ENCODE peak calls at places on chromosomes 2 and 18, in four cellular contexts. U is K562, R is H1, I is GM12878. J is an unnamed sample.

GRCh38 chr2:128445533-128445900 is 126.8 kb upstream of the HS6ST1 start:
- DNase-seq in I (no peak), U (no peak), R (no peak), J (no peak)

GRCh38 chr2:195820373-195820772 is 163.3 kb downstream of the SLC39A10 start:
- DNase-seq in U (no peak), I (no peak), R (no peak), J (peak)

GRCh38 chr18:31039426-31039825 is 3.1 kb downstream of the DSC3 start:
- DNase-seq in I (no peak), U (no peak), R (no peak), J (no peak)

GRCh38 chr2:187586091-187586632 is 31.9 kb upstream of the TFPI start:
- DNase-seq in U (no peak), R (no peak), I (peak), J (no peak)

GRCh38 chr2:224570328-224570993 is 14.7 kb downstream of the CUL3 start:
- DNase-seq in R (no peak), I (no peak), U (no peak), J (no peak)

GRCh38 chr2:50343157-50343821 is 688.6 kb downstream of the NRXN1 start:
- DNase-seq in U (no peak), R (no peak), I (no peak), J (no peak)

GRCh38 chr2:233036162-233036838 is 3.8 kb downstream of the NEU2 start:
- DNase-seq in U (no peak), R (no peak), I (no peak), J (no peak)

GRCh38 chr2:12070153-12070552 is 323.7 kb downstream of the LPIN1 start:
- DNase-seq in R (no peak), U (no peak), I (no peak), J (no peak)

GRCh38 chr2:239774142-239774462 is 251.0 kb downstream of the NDUFA10 start:
- DNase-seq in R (no peak), U (no peak), I (no peak), J (no peak)

GRCh38 chr18:62445386-62445917 is 77.4 kb upstream of the ZCCHC2 start:
- DNase-seq in R (no peak), U (no peak), I (no peak), J (no peak)

GRCh38 chr18:26309283-26309682 is 83.0 kb downstream of the TAF4B start:
- DNase-seq in U (no peak), R (no peak), I (no peak), J (no peak)

GRCh38 chr2:198214108-198214736 is 409.8 kb downstream of the PLCL1 start:
- DNase-seq in R (no peak), I (no peak), U (no peak), J (no peak)

GRCh38 chr2:124018894-124019293 is 6.2 kb upstream of the CNTNAP5 start:
- DNase-seq in R (no peak), U (no peak), I (no peak), J (no peak)

GRCh38 chr2:190379249-190379964 is 28.7 kb upstream of the MFSD6 start:
- DNase-seq in R (no peak), I (no peak), U (peak), J (no peak)

GRCh38 chr2:96329870-96330269 is 4.8 kb downstream of the ITPRIPL1 start:
- DNase-seq in U (no peak), R (no peak), I (no peak), J (no peak)

GRCh38 chr2:104919127-104919526 is 65.2 kb downstream of the POU3F3 start:
- DNase-seq in U (no peak), I (no peak), R (no peak), J (no peak)

GRCh38 chr2:205852457-205852856 is 170.2 kb downstream of the NRP2 start:
- DNase-seq in R (no peak), U (no peak), I (no peak), J (no peak)

GRCh38 chr18:24492445-24492844 is 32.0 kb downstream of the HRH4 start:
- DNase-seq in R (no peak), I (peak), U (no peak), J (no peak)

GRCh38 chr2:62705859-62706720 is 577 bp downstream of the EHBP1 start:
- DNase-seq in U (peak), R (no peak), I (no peak), J (no peak)

GRCh38 chr2:65565681-65566080 is 133.3 kb upstream of the SPRED2 start:
- DNase-seq in U (no peak), I (no peak), R (no peak), J (no peak)

DNA sequence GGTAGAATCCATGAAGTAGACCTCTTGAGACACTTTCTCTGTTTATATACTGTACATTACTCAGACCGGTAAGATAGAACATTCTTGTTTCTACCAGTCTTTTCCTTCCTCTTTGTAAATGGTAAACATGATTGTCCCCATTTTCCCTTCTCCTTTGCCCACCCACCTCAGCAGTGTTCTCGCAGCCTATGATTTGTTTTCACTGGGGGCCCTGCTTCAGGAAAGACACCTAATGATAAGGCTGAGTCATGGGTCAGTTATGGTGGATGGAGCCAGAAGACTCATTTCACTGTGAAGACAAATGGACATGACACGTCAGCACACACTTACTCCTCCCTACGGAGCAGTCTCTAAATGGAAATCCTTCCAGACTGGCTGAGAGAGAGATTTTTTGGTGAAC is 23.7 kb downstream of the CENPO start:
- DNase-seq in R (no peak), I (no peak), U (peak), J (no peak)
- TF ChIP-seq SIN3A in R (no peak), I (no peak), U (no peak), J (no peak)

GRCh38 chr2:99337931-99338580 is 867 bp downstream of the EIF5B start:
- DNase-seq in U (no peak), R (no peak), I (no peak), J (no peak)
- TF ChIP-seq MAX in U (no peak), R (no peak), I (no peak), J (no peak)

GRCh38 chr2:110114801-110115200 is 821 bp downstream of the MALL start:
- DNase-seq in I (no peak), U (no peak), R (no peak), J (no peak)

GRCh38 chr2:110120171-110121051 is 4.8 kb upstream of the MALL start:
- DNase-seq in R (no peak), U (no peak), I (no peak), J (no peak)

GRCh38 chr2:110115291-110116032 is at the start of gene MALL:
- DNase-seq in I (no peak), U (no peak), R (no peak), J (peak)

GRCh38 chr2:110114007-110114591 is 1.5 kb downstream of the MALL start:
- DNase-seq in R (no peak), I (no peak), U (no peak), J (peak)

DNA sequence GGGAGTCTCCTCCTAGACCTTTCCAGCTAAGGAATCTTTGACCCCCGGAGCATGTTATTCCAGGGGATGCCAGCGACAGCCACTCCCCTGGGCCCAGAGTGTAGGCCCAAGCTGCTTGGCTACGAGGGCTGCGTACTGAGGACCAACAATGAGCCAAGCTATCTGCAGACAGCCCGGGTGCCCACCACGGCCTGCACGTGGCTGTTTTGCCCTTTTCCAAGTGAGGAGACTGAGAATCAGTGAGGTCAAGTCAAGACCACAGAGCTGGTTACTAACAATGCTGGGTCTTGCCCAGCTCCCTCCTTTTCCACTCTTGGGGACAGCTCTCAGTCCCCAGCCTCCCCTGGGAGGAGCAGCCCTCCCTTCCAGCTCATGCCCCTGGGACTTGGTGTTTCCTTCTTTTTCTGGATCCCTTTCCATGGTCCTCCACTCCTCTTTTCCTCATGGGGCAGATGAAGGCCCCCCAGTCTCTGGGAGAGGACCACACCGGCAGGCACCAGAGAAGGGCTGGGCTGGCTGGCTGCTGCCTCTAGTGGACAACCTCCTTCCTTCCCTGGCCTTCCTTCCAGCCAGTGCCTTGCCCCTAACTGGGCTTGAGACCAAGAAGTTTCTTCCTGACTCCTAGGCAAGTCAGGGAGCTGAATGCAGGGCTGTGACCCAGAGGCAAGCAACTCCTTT is 550 bp upstream of the MALL start:
- DNase-seq in U (peak), I (no peak), R (no peak), J (peak)
- TF ChIP-seq EGR1 in U (no peak), I (no peak), R (no peak), J (no peak)

GRCh38 chr2:74566423-74567085 is 12.0 kb downstream of the DOK1 start:
- DNase-seq in R (no peak), U (no peak), I (no peak), J (no peak)
- TF ChIP-seq SIN3A in R (no peak), U (no peak), I (no peak), J (no peak)

DNA sequence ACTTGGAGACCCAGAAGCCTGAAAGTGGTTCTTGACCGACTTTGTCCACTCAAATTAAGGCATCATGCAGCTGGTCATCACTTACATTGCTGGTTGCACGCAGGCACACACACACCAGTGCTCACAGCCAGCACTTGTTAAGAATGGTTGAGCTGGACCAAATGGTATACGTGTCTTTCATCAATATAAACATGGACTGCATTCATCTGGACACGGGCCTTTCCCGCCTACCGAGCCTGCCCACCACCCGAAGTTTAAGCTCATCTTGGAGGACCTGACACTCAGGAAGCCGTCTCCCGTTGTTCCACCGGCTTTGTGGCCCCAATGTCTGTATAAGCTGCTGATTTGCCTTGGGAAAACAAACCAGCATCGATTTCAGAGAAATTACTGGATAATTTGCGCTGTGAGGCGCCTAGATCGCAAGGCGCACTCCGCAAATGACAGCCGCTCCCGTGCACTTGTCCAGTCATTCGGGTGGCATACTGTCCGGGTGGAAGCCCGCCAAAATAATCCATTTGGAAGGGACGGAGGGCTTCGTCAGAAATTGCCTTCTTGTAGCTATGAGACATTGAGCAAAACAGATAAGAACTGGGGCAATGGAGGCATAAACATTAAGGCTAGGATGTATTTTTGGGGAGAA is 40.1 kb upstream of the AKAIN1 start:
- DNase-seq in R (no peak), U (peak), I (no peak), J (no peak)
- TF ChIP-seq MAX in R (peak), U (peak), I (no peak), J (no peak)

GRCh38 chr2:174344716-174345472 is 10.1 kb downstream of the SP9 start:
- DNase-seq in R (no peak), U (no peak), I (no peak), J (peak)
- TF ChIP-seq EGR1 in R (no peak), U (no peak), I (no peak), J (no peak)

GRCh38 chr2:53230691-53231090 is 536.9 kb upstream of the CHAC2 start:
- DNase-seq in R (no peak), U (no peak), I (no peak), J (no peak)
- TF ChIP-seq SIN3A in R (no peak), U (no peak), I (no peak), J (no peak)